ENCODE peak calls at places on chromosomes 4 and X, in five cellular contexts. I, P, A, C and H are unnamed samples.

GRCh38 chr4:56728512-56728911 is 47.4 kb upstream of the HOPX start:
- DNase-seq in C (peak; percentile 92), A (peak; percentile 34), I (peak; percentile 11), P (peak; percentile 70), H (peak; percentile 93)

GRCh38 chrX:133859860-133860259 is 125.5 kb downstream of the GPC3 start:
- DNase-seq in I (no peak), C (peak; percentile 55), P (peak; percentile 44), A (no peak), H (peak; percentile 3)

GRCh38 chr4:77927991-77928925 is 65.6 kb downstream of the MRPL1 start:
- DNase-seq in C (peak; percentile 68), P (no peak), A (no peak), I (peak; percentile 43), H (peak; percentile 71)

GRCh38 chr4:41176357-41176756 is 38.0 kb downstream of the APBB2 start:
- DNase-seq in C (peak; percentile 81), I (no peak), A (no peak), P (no peak), H (no peak)

GRCh38 chrX:18160369-18160768 is 60.3 kb downstream of the BEND2 start:
- DNase-seq in P (no peak), I (no peak), C (no peak), A (no peak), H (no peak)

GRCh38 chr4:140523857-140524742 is at the start of gene ELMOD2:
- DNase-seq in P (peak; percentile 94), C (peak; percentile 95), I (peak; percentile 95), A (peak; percentile 97), H (peak; percentile 97)

GRCh38 chr4:8218371-8219050 is 19.4 kb downstream of the SH3TC1 start:
- DNase-seq in A (no peak), P (no peak), C (no peak), I (no peak), H (no peak)

GRCh38 chr4:84944952-84945351 is 21.5 kb downstream of the WDFY3 start:
- DNase-seq in I (no peak), P (no peak), A (no peak), C (peak; percentile 31), H (no peak)

GRCh38 chrX:71619193-71619592 is 882 bp upstream of the CXCR3 start:
- DNase-seq in P (no peak), I (no peak), C (no peak), A (no peak), H (no peak)

GRCh38 chr4:14096406-14096965 is 469.0 kb upstream of the BOD1L1 start:
- DNase-seq in A (no peak), P (no peak), C (peak; percentile 81), I (no peak), H (no peak)

GRCh38 chr4:169279111-169279510 is 8.4 kb upstream of the SH3RF1 start:
- DNase-seq in C (peak; percentile 75), I (no peak), A (no peak), P (no peak), H (no peak)

GRCh38 chr4:139736257-139736626 is 70.6 kb downstream of the MGST2 start:
- DNase-seq in A (no peak), P (no peak), C (no peak), I (no peak), H (no peak)

GRCh38 chr4:139978692-139979091 is 175.3 kb downstream of the MAML3 start:
- DNase-seq in C (no peak), A (no peak), I (no peak), P (no peak), H (no peak)

GRCh38 chr4:86818211-86818610 is 31.0 kb downstream of the SLC10A6 start:
- DNase-seq in A (no peak), C (peak; percentile 58), P (no peak), I (no peak), H (no peak)

GRCh38 chrX:124736553-124737240 is 390.3 kb downstream of the SH2D1A start:
- DNase-seq in P (no peak), I (no peak), A (no peak), C (no peak), H (no peak)

GRCh38 chrX:40154229-40154852 is 56.6 kb upstream of the BCOR start:
- DNase-seq in A (peak; percentile 59), I (peak; percentile 57), C (no peak), P (no peak), H (no peak)

GRCh38 chr4:121666091-121666679 is 30.6 kb downstream of the ANXA5 start:
- DNase-seq in P (peak; percentile 49), A (no peak), I (no peak), C (no peak), H (no peak)

GRCh38 chr4:164204434-164204833 is 549.5 kb upstream of the SMIM31 start:
- DNase-seq in P (no peak), C (peak; percentile 12), I (peak; percentile 3), A (no peak), H (no peak)

GRCh38 chr4:33924239-33924638 is 2320.1 kb downstream of the ARAP2 start:
- DNase-seq in A (no peak), P (no peak), I (peak; percentile 6), C (peak; percentile 37), H (no peak)

GRCh38 chr4:153637201-153637600 is 46.9 kb upstream of the TLR2 start:
- DNase-seq in C (no peak), A (no peak), I (no peak), P (no peak), H (no peak)
- TF ChIP-seq POLR2A in C (no peak), A (no peak), I (no peak), P (no peak), H (no peak)

GRCh38 chr4:185307136-185307950 is 88.4 kb downstream of the LRP2BP start:
- DNase-seq in C (peak; percentile 31), A (no peak), P (no peak), I (no peak), H (no peak)

GRCh38 chr4:185309770-185310169 is 86.0 kb downstream of the LRP2BP start:
- DNase-seq in P (no peak), A (no peak), C (no peak), I (no peak), H (no peak)

GRCh38 chr4:185304944-185305690 is 90.6 kb downstream of the LRP2BP start:
- DNase-seq in A (no peak), C (peak; percentile 25), I (peak; percentile 20), P (no peak), H (no peak)

GRCh38 chr4:185304541-185304940 is 91.2 kb downstream of the LRP2BP start:
- DNase-seq in I (no peak), A (no peak), P (no peak), C (peak; percentile 25), H (no peak)

DNA sequence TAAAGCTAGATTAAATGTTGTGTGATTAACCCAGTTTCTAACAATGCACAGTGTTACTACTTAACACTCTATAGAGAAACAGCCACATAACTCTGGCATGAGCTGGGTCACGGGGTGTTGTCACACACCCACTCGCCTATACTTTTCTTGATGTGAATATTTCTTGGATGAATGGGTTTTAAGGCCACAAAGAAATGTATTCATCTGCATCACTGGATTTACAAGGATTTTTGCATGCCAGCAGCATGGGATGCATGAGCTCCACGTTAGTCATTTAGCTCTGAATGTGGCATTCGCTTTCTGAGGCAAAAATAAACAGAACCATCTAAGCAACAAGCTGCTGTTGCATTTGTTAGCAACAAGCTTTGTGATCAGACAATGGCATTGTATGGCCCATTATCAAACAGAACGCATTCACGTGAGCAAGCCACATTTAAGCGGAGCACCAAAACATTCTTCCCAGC is 89.7 kb downstream of the LRP2BP start:
- DNase-seq in I (peak; percentile 13), C (peak; percentile 97), P (no peak), A (no peak), H (no peak)
- TF ChIP-seq POLR2A in I (no peak), C (no peak), P (no peak), A (no peak), H (no peak)

GRCh38 chrX:132367984-132368383 is 120.9 kb downstream of the MBNL3 start:
- DNase-seq in C (no peak), A (no peak), P (no peak), I (no peak), H (no peak)

GRCh38 chrX:132365490-132365889 is 123.3 kb downstream of the MBNL3 start:
- DNase-seq in P (no peak), C (no peak), I (no peak), A (no peak), H (no peak)

GRCh38 chrX:132367314-132367713 is 121.5 kb downstream of the MBNL3 start:
- DNase-seq in C (no peak), A (no peak), I (no peak), P (no peak), H (no peak)

GRCh38 chrX:132373610-132374009 is 115.2 kb downstream of the MBNL3 start:
- DNase-seq in C (no peak), A (no peak), P (no peak), I (no peak), H (no peak)

DNA sequence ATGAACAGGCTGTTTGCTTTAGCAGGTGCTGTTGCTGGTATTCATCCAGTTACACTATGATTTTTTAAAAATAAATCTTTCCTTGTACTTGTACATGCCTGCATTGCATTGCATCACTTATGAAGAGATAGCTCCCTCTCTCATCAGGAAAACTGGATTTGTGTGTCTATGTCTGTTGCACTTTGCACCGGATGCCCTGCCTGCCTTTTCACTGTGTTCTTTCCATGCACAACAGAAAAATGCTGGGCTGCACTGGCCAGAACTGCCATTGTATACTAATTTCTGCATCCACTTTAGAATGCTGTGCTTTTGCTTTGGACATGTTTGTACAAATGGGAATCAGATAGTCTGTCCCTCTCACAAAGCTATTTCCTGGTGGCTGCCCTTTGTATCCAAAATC is 119.2 kb downstream of the MBNL3 start:
- DNase-seq in I (no peak), A (no peak), C (no peak), P (no peak), H (no peak)
- TF ChIP-seq POLR2A in I (no peak), A (no peak), C (no peak), P (no peak), H (no peak)

GRCh38 chr4:53378171-53378482 is 686 bp downstream of the FIP1L1 start:
- DNase-seq in A (no peak), P (no peak), I (no peak), C (no peak), H (no peak)

GRCh38 chr4:53376900-53377299 is 541 bp upstream of the FIP1L1 start:
- DNase-seq in I (no peak), C (no peak), A (no peak), P (no peak), H (no peak)

GRCh38 chr4:53380221-53380620 is 2.8 kb downstream of the FIP1L1 start:
- DNase-seq in P (no peak), C (peak; percentile 33), I (no peak), A (no peak), H (no peak)

GRCh38 chr4:53374777-53375258 is 2.6 kb upstream of the FIP1L1 start:
- DNase-seq in C (no peak), P (no peak), A (no peak), I (no peak), H (no peak)

DNA sequence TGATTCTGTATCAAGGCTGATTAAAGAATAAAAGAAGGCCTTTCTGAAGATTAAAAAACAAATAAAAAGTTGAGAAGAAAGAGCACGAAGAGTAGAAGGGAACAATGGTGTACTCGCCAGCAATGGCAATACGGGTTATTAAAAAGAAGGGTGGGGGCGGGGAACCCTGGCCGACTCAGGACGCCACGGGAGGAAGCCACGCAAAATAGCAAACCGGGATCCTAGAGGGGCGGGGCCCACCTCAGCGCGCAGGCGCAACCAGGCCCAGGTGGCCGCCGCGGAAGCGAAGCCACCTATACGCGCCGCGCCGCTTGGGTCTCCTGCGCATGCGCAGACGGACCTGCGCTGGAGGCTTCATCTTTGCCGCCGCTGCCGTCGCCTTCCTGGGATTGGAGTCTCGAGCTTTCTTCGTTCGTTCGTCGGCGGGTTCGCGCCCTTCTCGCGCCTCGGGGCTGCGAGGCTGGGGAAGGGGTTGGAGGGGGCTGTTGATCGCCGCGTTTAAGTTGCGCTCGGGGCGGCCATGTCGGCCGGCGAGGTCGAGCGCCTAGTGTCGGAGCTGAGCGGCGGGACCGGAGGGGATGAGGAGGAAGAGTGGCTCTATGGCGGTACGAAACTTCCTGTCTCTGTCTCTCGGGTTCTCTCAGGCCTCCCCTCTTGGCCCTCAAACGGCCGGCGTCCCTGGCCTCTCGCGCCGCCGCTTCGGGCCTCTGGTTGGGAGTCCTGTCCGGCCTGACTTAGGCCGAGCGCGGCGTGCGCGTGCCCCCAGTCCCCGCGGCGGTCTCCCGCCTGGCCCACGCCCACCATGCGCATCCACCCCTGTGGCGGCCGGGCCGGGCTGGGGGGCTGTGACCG is at the start of gene FIP1L1:
- DNase-seq in I (peak; percentile 89), A (peak; percentile 97), C (peak; percentile 87), P (peak; percentile 85), H (peak; percentile 94)
- TF ChIP-seq POLR2A in I (peak; percentile 78), A (peak; percentile 84), C (peak; percentile 74), P (peak; percentile 78), H (peak; percentile 90)